ENCODE peak calls at places on chromosomes 12 and 14, in six cellular contexts. Q, V, J, B, G and L are unnamed samples.

GRCh38 chr12:53538209-53538689 is 31.0 kb upstream of the NPFF start:
- DNase-seq in B (peak; percentile 42), G (no peak), Q (no peak), V (peak; percentile 68), J (no peak), L (no peak)

GRCh38 chr12:75446857-75447256 is 33.7 kb upstream of the GLIPR1 start:
- DNase-seq in Q (no peak), G (peak; percentile 14), V (peak; percentile 80), B (peak; percentile 13), J (no peak), L (no peak)

GRCh38 chr14:46405095-46405494 is 246.5 kb downstream of the RPL10L start:
- DNase-seq in B (no peak), G (no peak), J (no peak), Q (no peak), V (no peak), L (no peak)

GRCh38 chr14:23321572-23322547 is 603 bp downstream of the PABPN1 start:
- DNase-seq in Q (peak; percentile 79), V (peak; percentile 88), J (peak; percentile 45), B (peak; percentile 44), G (peak; percentile 50), L (no peak)

GRCh38 chr14:76918176-76918750 is 92.1 kb downstream of the LRRC74A start:
- DNase-seq in B (no peak), G (peak; percentile 73), Q (no peak), V (peak; percentile 93), J (no peak), L (no peak)

GRCh38 chr14:51337520-51337919 is 97.5 kb downstream of the TMX1 start:
- DNase-seq in G (no peak), B (no peak), V (no peak), Q (no peak), J (no peak), L (no peak)

GRCh38 chr14:39268393-39268792 is 34.7 kb downstream of the MIA2 start:
- DNase-seq in Q (peak; percentile 52), J (no peak), V (peak; percentile 49), G (peak; percentile 8), B (peak; percentile 15), L (no peak)

GRCh38 chr14:38012056-38012455 is 195.6 kb upstream of the SSTR1 start:
- DNase-seq in J (no peak), B (no peak), G (no peak), Q (no peak), V (no peak), L (no peak)

GRCh38 chr12:129202109-129202814 is 349.0 kb downstream of the GLT1D1 start:
- DNase-seq in B (no peak), J (no peak), Q (peak; percentile 7), G (no peak), V (no peak), L (no peak)

GRCh38 chr12:89160716-89161123 is 191.6 kb downstream of the DUSP6 start:
- DNase-seq in V (peak; percentile 92), B (peak; percentile 28), G (peak; percentile 35), Q (peak; percentile 78), J (peak; percentile 41), L (peak; percentile 52)

GRCh38 chr14:37595809-37596595 is 573 bp downstream of the TTC6 start:
- DNase-seq in Q (peak; percentile 39), J (peak; percentile 65), G (no peak), B (peak; percentile 89), V (peak; percentile 53), L (no peak)

GRCh38 chr12:55930771-55931316 is at the start of gene DGKA:
- DNase-seq in Q (peak; percentile 89), V (peak; percentile 90), J (peak; percentile 81), G (peak; percentile 48), B (peak; percentile 69), L (no peak)

GRCh38 chr12:2692156-2692555 is 102.6 kb upstream of the FKBP4 start:
- DNase-seq in J (no peak), G (no peak), Q (peak; percentile 77), V (no peak), B (no peak), L (no peak)

GRCh38 chr12:12719496-12719895 is 2.3 kb downstream of the CDKN1B start:
- DNase-seq in J (no peak), B (peak; percentile 29), G (peak; percentile 33), Q (peak; percentile 60), V (peak; percentile 30), L (peak; percentile 55)

GRCh38 chr12:94458882-94459772 is 540 bp downstream of the CEP83 start:
- DNase-seq in B (peak; percentile 13), V (peak; percentile 74), Q (peak; percentile 43), J (no peak), G (peak; percentile 22), L (peak; percentile 20)

GRCh38 chr14:60878536-60878935 is 102.3 kb downstream of the TRMT5 start:
- DNase-seq in B (no peak), J (no peak), G (no peak), Q (no peak), V (peak; percentile 21), L (no peak)

GRCh38 chr14:96583605-96584041 is 81.4 kb downstream of the PAPOLA start:
- DNase-seq in Q (no peak), V (no peak), J (no peak), B (no peak), G (no peak), L (no peak)

GRCh38 chr14:93064411-93065271 is 51.1 kb downstream of the ITPK1 start:
- DNase-seq in G (no peak), B (no peak), J (no peak), V (peak; percentile 60), Q (no peak), L (no peak)

GRCh38 chr14:85471156-85471555 is 58.8 kb upstream of the FLRT2 start:
- DNase-seq in J (no peak), G (no peak), B (no peak), V (peak; percentile 64), Q (no peak), L (no peak)

GRCh38 chr14:32933943-32934890 is 4.5 kb upstream of the NPAS3 start:
- DNase-seq in G (no peak), J (no peak), V (peak; percentile 58), B (no peak), Q (peak; percentile 27), L (no peak)